ENCODE peak calls at places on chromosomes 13 and 19, in six cellular contexts. W is mammary epithelial cell, P is AG04450, U is GM12878, G is lower lobe of right lung, J is astrocyte. Z is an unnamed sample. For H3K27me3, the result is how much of the 10 kb centered on the place peaks cover.

GRCh38 chr13:77896536-77896935 is 22.1 kb downstream of the EDNRB start:
- DNase-seq in W (no peak), P (no peak), U (no peak), G (no peak), J (peak), Z (no peak)

GRCh38 chr13:28031220-28031903 is 42.9 kb upstream of the URAD start:
- DNase-seq in W (no peak), P (no peak), U (no peak), G (peak), J (no peak), Z (peak)

GRCh38 chr13:79660361-79660760 is 179.4 kb downstream of the NDFIP2 start:
- DNase-seq in W (no peak), P (no peak), U (peak), G (no peak), J (no peak), Z (no peak)

GRCh38 chr13:69580255-69580654 is 527.4 kb upstream of the ATXN8OS start:
- DNase-seq in W (peak), P (no peak), U (no peak), G (no peak), J (no peak), Z (no peak)

GRCh38 chr13:37476874-37477273 is 121.7 kb downstream of the POSTN start:
- DNase-seq in W (peak), P (no peak), U (no peak), G (no peak), J (peak), Z (no peak)

GRCh38 chr19:16915135-16915534 is 26.3 kb downstream of the F2RL3 start:
- DNase-seq in W (no peak), P (no peak), U (no peak), G (no peak), J (no peak), Z (no peak)

GRCh38 chr19:28526042-28526441 is 686.9 kb downstream of the UQCRFS1 start:
- DNase-seq in W (no peak), P (no peak), U (no peak), G (no peak), J (no peak), Z (no peak)

GRCh38 chr13:76723551-76724232 is 162.5 kb downstream of the KCTD12 start:
- DNase-seq in W (peak), P (peak), U (no peak), G (peak), J (peak), Z (no peak)

GRCh38 chr19:28472843-28473242 is 740.1 kb downstream of the UQCRFS1 start:
- DNase-seq in W (no peak), P (no peak), U (no peak), G (peak), J (no peak), Z (peak)

GRCh38 chr19:17610384-17610783 is 54.9 kb downstream of the COLGALT1 start:
- DNase-seq in W (peak), P (no peak), U (no peak), G (no peak), J (no peak), Z (no peak)

GRCh38 chr13:92802776-92803175 is 423.8 kb upstream of the GPC6 start:
- DNase-seq in W (no peak), P (no peak), U (no peak), G (no peak), J (peak), Z (no peak)

GRCh38 chr19:32818536-32818935 is 51.0 kb downstream of the SLC7A9 start:
- DNase-seq in W (no peak), P (no peak), U (no peak), G (no peak), J (no peak), Z (no peak)

GRCh38 chr19:7748756-7749155 is 1.4 kb upstream of the CD209 start:
- DNase-seq in W (peak), P (no peak), U (no peak), G (no peak), J (no peak), Z (no peak)

GRCh38 chr13:112455476-112456059 is 79.4 kb downstream of the SPACA7 start:
- DNase-seq in W (no peak), P (no peak), U (no peak), G (no peak), J (no peak), Z (peak)

GRCh38 chr13:110346661-110347067 is 39.6 kb downstream of the COL4A2 start:
- DNase-seq in W (peak), P (no peak), U (no peak), G (no peak), J (no peak), Z (no peak)

GRCh38 chr13:111335263-111335662 is 14.8 kb downstream of the TEX29 start:
- DNase-seq in W (no peak), P (no peak), U (no peak), G (no peak), J (no peak), Z (no peak)

GRCh38 chr19:35128398-35129057 is 6.3 kb downstream of the LGI4 start:
- DNase-seq in W (no peak), P (no peak), U (no peak), G (no peak), J (no peak), Z (no peak)

GRCh38 chr19:34145741-34146202 is 26.5 kb upstream of the LSM14A start:
- DNase-seq in W (peak), P (no peak), U (no peak), G (no peak), J (peak), Z (no peak)

GRCh38 chr19:21148681-21149080 is 6.8 kb downstream of the ZNF431 start:
- DNase-seq in W (no peak), P (no peak), U (no peak), G (no peak), J (no peak), Z (no peak)

GRCh38 chr13:76621726-76622125 is 264.5 kb downstream of the KCTD12 start:
- DNase-seq in W (peak), P (no peak), U (no peak), G (no peak), J (no peak), Z (no peak)

GRCh38 chr19:16025108-16026101 is 50.9 kb upstream of the TPM4 start:
- DNase-seq in W (peak), P (peak), U (no peak), G (no peak), J (peak), Z (no peak)

GRCh38 chr19:47187797-47188196 is 43.2 kb downstream of the BBC3 start:
- DNase-seq in W (no peak), P (no peak), U (no peak), G (no peak), J (no peak), Z (no peak)

GRCh38 chr13:29847501-29847983 is 2.9 kb downstream of the UBL3 start:
- DNase-seq in W (peak), P (no peak), U (no peak), G (no peak), J (peak), Z (no peak)

GRCh38 chr19:16628984-16629691 is 1.1 kb upstream of the MED26 start:
- DNase-seq in W (peak), P (peak), U (peak), G (no peak), J (no peak), Z (no peak)

GRCh38 chr19:42596391-42597071 is 1.8 kb upstream of the CEACAM8 start:
- DNase-seq in W (no peak), P (no peak), U (no peak), G (peak), J (no peak), Z (peak)

GRCh38 chr13:26679411-26679810 is 81.2 kb downstream of the GPR12 start:
- DNase-seq in W (peak), P (peak), U (no peak), G (no peak), J (peak), Z (no peak)

GRCh38 chr19:5786593-5787551 is 2.3 kb upstream of the PRR22 start:
- DNase-seq in W (no peak), P (no peak), U (no peak), G (no peak), J (no peak), Z (no peak)

GRCh38 chr13:46893820-46894533 is 2.9 kb downstream of the HTR2A start:
- DNase-seq in W (peak), P (no peak), U (peak), G (peak), J (no peak), Z (peak)

GRCh38 chr19:54439174-54439851 is 9.7 kb upstream of the LENG8 start:
- DNase-seq in W (peak), P (no peak), U (no peak), G (no peak), J (no peak), Z (no peak)

GRCh38 chr19:34661357-34661756 is 15.6 kb downstream of the SCGB2B2 start:
- DNase-seq in W (no peak), P (no peak), U (no peak), G (no peak), J (no peak), Z (no peak)

GRCh38 chr13:92175330-92175729 is 776.9 kb downstream of the GPC5 start:
- DNase-seq in W (peak), P (peak), U (no peak), G (no peak), J (peak), Z (no peak)

GRCh38 chr13:26460652-26461051 is 96.8 kb upstream of the WASF3 start:
- DNase-seq in W (no peak), P (no peak), U (no peak), G (no peak), J (no peak), Z (no peak)

GRCh38 chr19:18861917-18862316 is 30.2 kb downstream of the UPF1 start:
- DNase-seq in W (no peak), P (no peak), U (no peak), G (peak), J (no peak), Z (no peak)

GRCh38 chr13:112683581-112683980 is 6.3 kb upstream of the ATP11A start:
- DNase-seq in W (no peak), P (no peak), U (no peak), G (no peak), J (no peak), Z (no peak)

GRCh38 chr13:88586263-88586662 is 915.1 kb downstream of the SLITRK5 start:
- DNase-seq in W (no peak), P (no peak), U (no peak), G (no peak), J (peak), Z (no peak)

GRCh38 chr13:36831291-36831690 is 12.3 kb downstream of the RFXAP start:
- DNase-seq in W (no peak), P (no peak), U (no peak), G (no peak), J (no peak), Z (no peak)

DNA sequence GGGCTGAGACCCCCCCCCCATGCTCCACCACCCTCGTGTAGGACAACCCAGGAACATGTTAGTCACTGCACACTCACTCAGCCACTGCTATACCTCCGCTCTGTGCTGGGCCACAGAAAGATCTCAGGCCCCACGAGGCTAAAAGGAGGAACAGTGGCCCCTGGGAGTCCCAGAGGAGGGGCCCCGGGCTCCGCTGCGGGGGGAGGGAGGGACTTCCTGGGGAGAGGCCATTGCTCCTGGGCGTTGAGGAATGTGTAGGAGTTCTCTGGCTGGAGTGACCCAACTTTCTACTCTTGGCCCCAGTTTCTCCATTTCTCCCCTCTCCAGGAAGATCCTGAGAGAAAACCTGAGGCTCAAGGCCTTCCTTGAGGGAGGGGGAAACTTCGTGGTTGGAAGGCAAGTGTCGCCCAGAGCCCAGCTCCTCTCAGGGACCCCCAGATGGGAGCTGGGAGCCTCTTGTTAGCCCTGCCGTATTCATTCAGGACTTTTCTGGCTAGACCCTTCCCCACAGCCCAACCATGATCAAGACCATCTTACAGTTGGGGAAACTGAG is 13.6 kb downstream of the ONECUT3 start:
- DNase-seq in W (no peak), P (no peak), U (no peak), G (no peak), J (no peak), Z (no peak)
- H3K27me3 ChIP-seq in W (under half), P (half or more), U (under half), G (half or more), J (half or more), Z (half or more)

GRCh38 chr13:114248011-114248410 is 13.3 kb downstream of the CDC16 start:
- DNase-seq in W (no peak), P (no peak), U (no peak), G (no peak), J (peak), Z (no peak)

GRCh38 chr13:114244637-114245036 is 9.9 kb downstream of the CDC16 start:
- DNase-seq in W (no peak), P (no peak), U (no peak), G (no peak), J (no peak), Z (no peak)

DNA sequence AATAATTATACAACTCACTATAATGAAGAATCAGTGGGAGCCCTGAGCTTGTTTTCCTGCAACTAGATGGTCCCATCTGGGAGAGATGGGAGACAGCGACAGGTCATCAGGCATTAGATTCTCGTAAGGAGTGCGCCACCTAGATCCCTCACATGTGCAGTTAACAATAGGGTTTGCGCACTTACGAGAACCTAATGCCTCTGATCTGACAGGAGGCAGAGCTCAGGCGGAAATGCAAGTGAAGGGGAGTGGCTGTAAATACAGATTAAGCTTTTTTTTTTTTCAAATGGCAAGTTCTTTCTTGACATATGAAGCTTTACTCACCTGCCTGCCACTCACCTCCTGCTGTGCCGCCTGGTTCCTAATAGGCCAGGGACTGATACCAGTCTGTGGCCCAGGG is 14.4 kb downstream of the CDC16 start:
- DNase-seq in W (no peak), P (no peak), U (no peak), G (no peak), J (no peak), Z (no peak)
- TF ChIP-seq CTCF in W (no peak), P (no peak), U (no peak), G (no peak), J (no peak), Z (no peak)

GRCh38 chr19:2488942-2489731 is 13.2 kb downstream of the GADD45B start:
- DNase-seq in W (no peak), P (no peak), U (no peak), G (peak), J (no peak), Z (peak)
- H3K4me3 ChIP-seq in W (no peak), P (peak), U (no peak), G (peak), J (peak), Z (peak)

DNA sequence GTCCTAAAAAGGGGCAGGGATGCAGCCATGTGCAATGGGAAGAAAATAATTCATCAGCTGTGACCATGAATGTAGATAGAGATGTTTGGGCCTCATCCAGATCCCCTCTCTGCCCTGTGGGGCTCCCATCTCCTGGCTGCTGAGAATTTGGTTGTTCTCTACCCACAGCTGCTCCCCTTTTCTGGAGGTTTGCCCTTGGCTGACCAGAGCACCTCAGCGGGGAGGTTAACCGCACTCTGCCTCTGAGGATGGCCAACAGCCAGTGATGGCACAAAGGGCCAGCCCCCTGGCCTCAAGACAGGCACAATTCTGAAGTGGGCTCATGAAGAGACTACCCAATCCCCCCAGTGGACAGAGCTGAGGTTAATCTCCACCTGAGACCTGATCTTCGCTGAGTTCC is 61.5 kb upstream of the SERP2 start:
- DNase-seq in W (no peak), P (no peak), U (no peak), G (no peak), J (no peak), Z (no peak)
- H3K27me3 ChIP-seq in W (under half), P (under half), U (under half), G (under half), J (under half), Z (under half)

DNA sequence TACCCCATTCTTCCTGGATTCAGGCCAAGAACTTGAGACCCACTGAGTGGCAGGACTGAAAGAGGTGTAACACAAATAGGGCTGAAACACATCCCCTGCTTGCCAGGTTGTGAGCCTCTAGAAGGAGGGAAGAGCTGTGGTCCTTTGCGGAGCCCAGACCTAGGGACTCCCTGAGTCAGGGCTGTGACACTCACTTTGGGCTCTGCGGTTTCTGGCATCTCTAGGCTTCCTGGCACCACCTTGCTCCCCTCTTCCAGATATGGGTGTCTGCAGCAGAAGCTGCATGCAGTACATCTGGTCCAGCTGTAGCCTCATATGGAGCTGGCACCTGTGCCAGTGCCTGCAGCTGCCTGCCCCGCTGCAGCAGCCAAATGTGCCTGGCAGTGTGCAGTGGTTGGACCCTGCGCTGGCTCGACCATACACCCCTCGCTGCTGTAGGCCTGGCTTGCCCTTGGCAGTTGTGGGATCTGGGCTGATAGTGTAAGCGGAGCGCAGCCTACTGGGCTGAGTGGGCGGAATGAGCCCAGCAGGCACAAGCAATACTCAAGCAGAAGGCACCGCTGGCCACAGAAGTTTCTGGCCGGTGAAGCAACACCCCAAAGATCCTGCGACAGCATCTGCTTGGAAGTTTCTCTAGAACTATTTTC is 290.4 kb downstream of the SLITRK6 start:
- DNase-seq in W (peak), P (no peak), U (no peak), G (no peak), J (peak), Z (no peak)
- TF ChIP-seq CTCF in W (peak), P (no peak), U (no peak), G (no peak), J (no peak), Z (no peak)